ENCODE peak calls at places on chromosomes 4 and X, in six cellular contexts. C is GM23338, Q is K562, D is GM12878, M is H1, Y is HepG2. E is an unnamed sample.

GRCh38 chr4:99205104-99205979 is 13.7 kb downstream of the ADH6 start:
- DNase-seq in D (no peak), M (no peak), C (peak), Y (peak), Q (no peak), E (no peak)

GRCh38 chr4:10182446-10183424 is 66.1 kb upstream of the WDR1 start:
- DNase-seq in Y (no peak), Q (no peak), C (no peak), D (no peak), M (no peak), E (no peak)

GRCh38 chr4:89284828-89285227 is 22.8 kb downstream of the GPRIN3 start:
- DNase-seq in D (no peak), Q (no peak), M (no peak), Y (no peak), C (no peak), E (no peak)

GRCh38 chr4:83113429-83113786 is 1.1 kb downstream of the PLAC8 start:
- DNase-seq in Y (no peak), Q (no peak), C (no peak), D (no peak), M (no peak), E (no peak)

GRCh38 chrX:3443186-3443585 is 96.7 kb upstream of the MXRA5 start:
- DNase-seq in C (no peak), Y (no peak), M (no peak), D (no peak), Q (no peak), E (no peak)

GRCh38 chr4:137032242-137032641 is 500.1 kb downstream of the PCDH18 start:
- DNase-seq in C (no peak), M (no peak), Y (no peak), Q (no peak), D (no peak), E (no peak)

GRCh38 chr4:82798168-82799005 is at the start of gene SCD5:
- DNase-seq in M (peak), D (no peak), Q (peak), Y (no peak), C (peak), E (peak)

GRCh38 chr4:184950117-184950830 is 68.0 kb upstream of the HELT start:
- DNase-seq in M (no peak), C (no peak), Q (no peak), Y (peak), D (no peak), E (no peak)

GRCh38 chr4:168153596-168154440 is 61.5 kb downstream of the ANXA10 start:
- DNase-seq in C (peak), Y (peak), M (peak), D (peak), Q (no peak), E (peak)

GRCh38 chr4:71472946-71473345 is 134.1 kb downstream of the SLC4A4 start:
- DNase-seq in D (no peak), C (no peak), Q (no peak), Y (no peak), M (no peak), E (no peak)

GRCh38 chr4:181017038-181017437 is 1226.2 kb upstream of the TENM3 start:
- DNase-seq in C (no peak), M (no peak), Y (no peak), D (no peak), Q (no peak), E (no peak)

GRCh38 chrX:43559643-43560042 is 96.5 kb upstream of the MAOA start:
- DNase-seq in C (peak), M (peak), Q (peak), D (no peak), Y (peak), E (peak)

GRCh38 chrX:44667771-44668170 is 125.1 kb upstream of the FUNDC1 start:
- DNase-seq in Y (no peak), C (no peak), Q (no peak), M (no peak), D (no peak), E (no peak)

GRCh38 chr4:78560296-78560963 is 8.9 kb downstream of the ANXA3 start:
- DNase-seq in Q (no peak), D (no peak), Y (no peak), C (no peak), M (no peak), E (no peak)

GRCh38 chr4:6475492-6476020 is 3.1 kb upstream of the PPP2R2C start:
- DNase-seq in C (no peak), Y (no peak), D (no peak), M (peak), Q (no peak), E (no peak)

GRCh38 chrX:2767631-2768455 is 16.0 kb downstream of the XG start:
- DNase-seq in D (no peak), M (no peak), C (peak), Y (peak), Q (no peak), E (peak)

GRCh38 chrX:36534900-36535299 is 473.3 kb upstream of the FAM47C start:
- DNase-seq in C (peak), Q (no peak), M (no peak), D (no peak), Y (no peak), E (peak)

GRCh38 chrX:134886201-134886600 is 104.6 kb upstream of the SMIM10 start:
- DNase-seq in C (no peak), Q (no peak), M (no peak), Y (peak), D (no peak), E (no peak)

GRCh38 chrX:125203379-125203736 is 116.3 kb upstream of the TEX13C start:
- DNase-seq in D (no peak), Y (no peak), Q (no peak), C (peak), M (peak), E (no peak)

GRCh38 chr4:175369087-175369486 is 443.0 kb downstream of the GPM6A start:
- DNase-seq in D (no peak), Q (no peak), M (no peak), Y (no peak), C (no peak), E (no peak)

GRCh38 chr4:55920571-55920970 is 28.2 kb upstream of the CEP135 start:
- DNase-seq in M (no peak), Q (no peak), D (no peak), C (no peak), Y (no peak), E (no peak)

GRCh38 chrX:36803151-36803550 is 205.0 kb upstream of the FAM47C start:
- DNase-seq in Q (no peak), C (no peak), M (no peak), Y (no peak), D (no peak), E (no peak)

GRCh38 chrX:255923-256331 is 25.3 kb upstream of the PLCXD1 start:
- DNase-seq in D (no peak), C (no peak), Q (no peak), M (no peak), Y (no peak), E (no peak)
- TF ChIP-seq CREB1 in D (no peak), C (no peak), Q (no peak), M (no peak), Y (no peak), E (no peak)

DNA sequence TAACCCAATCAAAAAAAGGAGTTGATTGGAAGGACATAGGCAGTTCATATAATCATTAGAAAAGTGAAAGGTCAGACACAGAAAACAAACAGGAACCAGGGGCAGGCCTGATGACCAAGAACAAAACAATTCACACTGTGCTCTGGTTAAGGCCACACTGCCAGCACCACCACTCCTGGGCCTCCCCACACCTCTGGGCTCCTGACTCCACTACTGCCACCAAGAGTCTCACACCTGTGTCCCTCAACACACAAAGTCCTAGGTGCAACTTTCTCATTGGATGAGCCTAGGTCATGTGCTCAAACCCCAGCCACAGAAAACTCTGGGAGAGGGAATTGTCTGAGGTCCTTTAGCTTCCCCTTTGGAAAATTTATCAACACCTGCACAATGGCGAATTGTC is 11.1 kb upstream of the FAM9C start:
- DNase-seq in M (no peak), Y (no peak), C (no peak), D (no peak), Q (no peak), E (no peak)
- TF ChIP-seq CREB1 in M (no peak), Y (no peak), C (no peak), D (no peak), Q (no peak), E (no peak)

GRCh38 chrX:39065051-39065871 is 264.0 kb downstream of the MID1IP1 start:
- DNase-seq in Q (no peak), M (peak), D (no peak), C (peak), Y (no peak), E (peak)
- TF ChIP-seq CREB1 in Q (no peak), M (no peak), D (no peak), C (no peak), Y (no peak), E (no peak)

DNA sequence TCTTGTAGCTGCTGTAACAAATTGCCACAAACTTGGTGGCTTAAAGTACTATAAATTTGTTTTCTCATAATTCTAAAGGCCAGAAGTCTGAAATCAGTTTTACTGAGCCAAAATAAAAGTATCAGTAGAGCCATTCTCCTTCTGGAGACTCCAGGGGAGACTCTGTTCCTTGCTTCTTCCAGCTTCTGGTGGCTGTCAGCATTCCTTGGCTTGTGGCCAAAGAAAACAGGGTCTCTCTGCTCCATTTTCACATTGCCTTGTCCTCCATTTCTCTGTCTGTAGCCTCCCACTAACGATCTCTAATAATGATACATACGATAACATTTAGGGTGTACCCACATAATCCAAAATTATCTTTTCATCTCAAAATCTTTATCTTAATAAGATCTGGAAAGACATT is 200.4 kb downstream of the MAB21L2 start:
- DNase-seq in D (no peak), Q (no peak), M (no peak), C (no peak), Y (peak), E (no peak)
- TF ChIP-seq CREB1 in D (no peak), Q (no peak), M (no peak), C (no peak), Y (no peak), E (no peak)

GRCh38 chrX:17747692-17748091 is 10.4 kb downstream of the SCML1 start:
- DNase-seq in Y (no peak), D (no peak), M (no peak), Q (no peak), C (no peak), E (no peak)

GRCh38 chrX:17741123-17741511 is 3.8 kb downstream of the SCML1 start:
- DNase-seq in D (no peak), M (no peak), Q (no peak), Y (peak), C (no peak), E (no peak)

GRCh38 chrX:17744896-17745523 is 7.7 kb downstream of the SCML1 start:
- DNase-seq in D (no peak), M (no peak), Q (no peak), Y (peak), C (peak), E (no peak)

GRCh38 chrX:17740137-17741122 is 3.1 kb downstream of the SCML1 start:
- DNase-seq in Q (no peak), D (no peak), M (no peak), Y (no peak), C (no peak), E (no peak)

GRCh38 chrX:17743913-17744312 is 6.6 kb downstream of the SCML1 start:
- DNase-seq in Q (no peak), Y (no peak), C (no peak), D (no peak), M (no peak), E (no peak)
- TF ChIP-seq CREB1 in Q (no peak), Y (no peak), C (no peak), D (no peak), M (no peak), E (no peak)

E was measured in WTC11.